ENCODE peak calls at places on chromosome 12, in nine cellular contexts. O is RWPE1; H is heart right ventricle; U is Calu3; V is tibial artery; Y is astrocyte of the cerebellum; F is CD8-positive, alpha-beta T cell; Z is MCF 10A; L is suprapubic skin. E is an unnamed sample.

GRCh38 chr12:113340061-113340460 is 5.2 kb upstream of the SLC8B1 start:
- DNase-seq in Y (no peak), F (no peak), Z (no peak), U (no peak), H (no peak), L (no peak), V (no peak), O (no peak), E (no peak)

GRCh38 chr12:104701301-104701700 is 244.6 kb downstream of the CHST11 start:
- DNase-seq in F (no peak), H (no peak), L (no peak), V (no peak), U (no peak), Z (no peak), O (no peak), Y (no peak), E (no peak)

GRCh38 chr12:132986885-132987225 is 688 bp downstream of the ZNF26 start:
- DNase-seq in L (no peak), V (no peak), H (no peak), O (peak; percentile 39), Y (no peak), U (no peak), F (no peak), Z (no peak), E (no peak)

GRCh38 chr12:119314290-119314689 is 20.2 kb upstream of the CCDC60 start:
- DNase-seq in F (no peak), H (no peak), V (no peak), U (no peak), L (no peak), O (no peak), Y (no peak), Z (no peak), E (no peak)

GRCh38 chr12:112380663-112381420 is 1.4 kb downstream of the HECTD4 start:
- DNase-seq in L (no peak), V (no peak), H (peak; percentile 10), U (no peak), F (no peak), Z (no peak), Y (no peak), O (peak; percentile 13), E (no peak)

GRCh38 chr12:127723236-127723635 is 543.7 kb upstream of the TMEM132C start:
- DNase-seq in Z (no peak), V (no peak), O (no peak), U (no peak), L (no peak), F (no peak), H (no peak), Y (no peak), E (no peak)

GRCh38 chr12:89707992-89708792 is 446 bp downstream of the ATP2B1 start:
- DNase-seq in U (peak; percentile 31), Y (no peak), Z (peak; percentile 29), H (peak; percentile 48), O (no peak), V (no peak), L (peak; percentile 82), F (no peak), E (peak; percentile 85)

GRCh38 chr12:96026331-96026730 is 9.1 kb downstream of the LTA4H start:
- DNase-seq in V (no peak), O (no peak), Z (no peak), H (no peak), L (no peak), Y (no peak), F (no peak), U (no peak), E (no peak)

GRCh38 chr12:49972122-49972521 is 625 bp upstream of the AQP6 start:
- DNase-seq in L (no peak), O (no peak), Y (no peak), V (no peak), H (no peak), Z (no peak), U (no peak), F (no peak), E (no peak)

GRCh38 chr12:42932937-42933336 is 343.4 kb upstream of the PRICKLE1 start:
- DNase-seq in F (no peak), Z (no peak), L (no peak), U (no peak), Y (no peak), V (no peak), O (no peak), H (no peak), E (no peak)

GRCh38 chr12:59005195-59005961 is 85.1 kb upstream of the LRIG3 start:
- DNase-seq in H (no peak), O (no peak), L (no peak), Y (no peak), F (no peak), V (no peak), Z (no peak), U (no peak), E (no peak)

GRCh38 chr12:34396006-34396860 is 373.9 kb downstream of the ALG10 start:
- DNase-seq in O (no peak), Y (no peak), U (no peak), F (peak; percentile 39), V (peak; percentile 16), Z (no peak), H (peak; percentile 1), L (peak; percentile 64), E (peak; percentile 79)

GRCh38 chr12:78759387-78759786 is 105.2 kb upstream of the SYT1 start:
- DNase-seq in H (no peak), Y (no peak), O (no peak), Z (peak; percentile 38), L (no peak), V (no peak), U (no peak), F (no peak), E (no peak)

GRCh38 chr12:65823481-65824313 is 586 bp upstream of the HMGA2 start:
- DNase-seq in F (no peak), H (peak; percentile 27), L (no peak), V (no peak), Y (no peak), U (peak; percentile 81), Z (peak; percentile 85), O (peak; percentile 69), E (peak; percentile 89)

GRCh38 chr12:65825573-65826512 is 1.6 kb downstream of the HMGA2 start:
- DNase-seq in H (peak; percentile 21), U (peak; percentile 46), F (no peak), Z (peak; percentile 38), Y (no peak), O (no peak), L (peak; percentile 80), V (no peak), E (peak; percentile 84)

GRCh38 chr12:65826513-65827171 is 2.4 kb downstream of the HMGA2 start:
- DNase-seq in O (peak; percentile 68), U (peak; percentile 15), Y (peak; percentile 72), F (no peak), L (no peak), V (no peak), H (no peak), Z (peak; percentile 55), E (no peak)

GRCh38 chr12:65824314-65824563 is at the start of gene HMGA2:
- DNase-seq in U (no peak), Y (no peak), L (peak; percentile 78), F (no peak), Z (no peak), V (peak; percentile 27), O (no peak), H (peak; percentile 14), E (no peak)

DNA sequence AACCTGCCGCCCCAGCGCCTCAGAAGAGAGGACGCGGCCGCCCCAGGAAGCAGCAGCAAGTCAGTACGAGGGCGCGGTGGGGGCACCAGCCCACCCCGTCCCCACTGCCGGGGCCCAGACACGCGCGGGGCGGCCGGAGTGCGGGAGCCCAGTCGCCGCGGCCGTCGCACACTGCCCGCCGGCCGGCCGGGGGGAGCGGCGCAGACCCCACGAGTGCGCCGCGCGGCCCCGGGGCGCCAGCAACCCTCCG is 965 bp downstream of the HMGA2 start:
- DNase-seq in F (no peak), U (no peak), V (no peak), Y (no peak), Z (no peak), O (no peak), H (no peak), L (no peak), E (no peak)
- TF ChIP-seq CTCF in F (no peak), U (no peak), V (no peak), Y (no peak), Z (no peak), O (no peak), H (no peak), L (no peak), E (no peak)

GRCh38 chr12:74259199-74259598 is 278.4 kb upstream of the ATXN7L3B start:
- DNase-seq in V (no peak), Z (no peak), Y (no peak), F (no peak), L (no peak), H (no peak), U (no peak), O (no peak), E (no peak)

DNA sequence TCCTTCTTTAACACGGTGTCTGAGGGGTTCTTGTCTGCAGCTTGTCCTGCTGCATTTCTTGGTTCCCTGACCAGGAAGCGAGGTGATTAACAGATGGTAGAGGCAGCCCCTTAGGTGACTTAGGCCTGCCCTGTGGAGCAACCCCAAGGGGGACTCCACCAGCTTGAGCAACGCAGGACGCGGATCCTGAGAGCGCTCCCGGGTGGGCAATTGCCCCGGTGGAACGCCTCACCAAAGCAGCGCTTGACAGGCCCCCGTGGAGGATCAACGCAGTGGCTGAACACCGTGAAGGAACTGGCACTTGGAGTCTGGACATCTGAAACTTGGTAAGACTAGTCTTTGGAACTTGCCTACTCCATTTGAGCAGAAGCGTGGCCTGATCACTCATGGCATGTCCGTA is 272.9 kb upstream of the ATXN7L3B start:
- DNase-seq in L (no peak), Y (no peak), V (no peak), Z (no peak), U (no peak), O (no peak), F (no peak), H (no peak), E (no peak)
- TF ChIP-seq CTCF in L (no peak), Y (no peak), V (no peak), Z (no peak), U (no peak), O (no peak), F (no peak), H (no peak), E (no peak)

DNA sequence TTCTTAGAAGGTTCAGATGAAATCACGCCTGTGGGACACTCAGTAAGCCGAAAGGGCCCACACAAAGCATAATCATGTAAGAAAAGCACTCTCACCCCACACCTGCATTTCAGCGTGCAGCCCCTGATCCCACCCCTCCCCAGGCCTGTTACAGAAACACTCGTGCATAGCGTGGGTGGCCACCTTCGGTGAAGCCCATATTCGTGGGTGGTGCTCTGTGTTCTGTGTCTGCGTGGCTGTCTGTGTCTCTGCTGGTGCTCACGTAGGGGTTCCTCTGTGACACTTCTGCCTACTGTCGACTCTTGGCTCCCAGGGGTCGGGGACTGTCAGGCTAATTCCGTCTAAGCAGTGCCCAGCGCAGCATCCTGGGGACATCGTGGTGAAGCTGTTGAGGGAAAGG is 74.0 kb downstream of the B4GALNT3 start:
- DNase-seq in Y (no peak), F (no peak), O (no peak), H (no peak), L (no peak), Z (no peak), U (no peak), V (no peak), E (no peak)
- TF ChIP-seq CTCF in Y (no peak), F (no peak), O (no peak), H (no peak), L (no peak), Z (no peak), U (no peak), V (no peak), E (no peak)

GRCh38 chr12:102950107-102950949 is 7.1 kb upstream of the ASCL1 start:
- DNase-seq in O (no peak), U (no peak), Y (no peak), H (no peak), Z (no peak), L (no peak), V (no peak), F (no peak), E (no peak)
- TF ChIP-seq CTCF in O (no peak), U (no peak), Y (no peak), H (no peak), Z (no peak), L (no peak), V (no peak), F (no peak), E (no peak)

E was measured in osteocyte.